ENCODE peak calls at places on chromosome 14, in eight cellular contexts. Q, N, A, S, Y, U, H and M are unnamed samples.

GRCh38 chr14:69107407-69108003 is 45.4 kb downstream of the DCAF5 start:
- DNase-seq in Q (peak; percentile 25), N (no peak), A (peak; percentile 19), S (peak; percentile 36), Y (peak; percentile 28), U (peak; percentile 20), H (no peak), M (no peak)

GRCh38 chr14:87233806-87234384 is 759.1 kb downstream of the GALC start:
- DNase-seq in Q (no peak), N (no peak), A (no peak), S (no peak), Y (no peak), U (no peak), H (no peak), M (no peak)

GRCh38 chr14:64688028-64688427 is 16.2 kb upstream of the PLEKHG3 start:
- DNase-seq in Q (no peak), N (no peak), A (no peak), S (no peak), Y (no peak), U (no peak), H (no peak), M (no peak)

GRCh38 chr14:98754343-98755025 is 517.5 kb downstream of the BCL11B start:
- DNase-seq in Q (no peak), N (no peak), A (no peak), S (no peak), Y (no peak), U (no peak), H (no peak), M (no peak)

GRCh38 chr14:39456702-39457250 is 24.5 kb upstream of the FBXO33 start:
- DNase-seq in Q (no peak), N (no peak), A (no peak), S (no peak), Y (no peak), U (no peak), H (no peak), M (no peak)

GRCh38 chr14:99537399-99537798 is 56.2 kb downstream of the CCNK start:
- DNase-seq in Q (no peak), N (no peak), A (no peak), S (no peak), Y (peak; percentile 89), U (peak; percentile 72), H (no peak), M (no peak)

GRCh38 chr14:89000007-89000942 is 175.8 kb downstream of the TTC8 start:
- DNase-seq in Q (no peak), N (no peak), A (no peak), S (no peak), Y (peak; percentile 14), U (no peak), H (peak; percentile 14), M (no peak)

GRCh38 chr14:104594310-104595046 is 10.1 kb downstream of the TMEM179 start:
- DNase-seq in Q (no peak), N (no peak), A (peak; percentile 1), S (no peak), Y (peak; percentile 54), U (no peak), H (no peak), M (peak; percentile 39)

GRCh38 chr14:21852061-21852664 is 178.5 kb upstream of the OR4E1 start:
- DNase-seq in Q (peak; percentile 17), N (peak; percentile 41), A (peak; percentile 69), S (peak; percentile 70), Y (peak; percentile 22), U (no peak), H (peak; percentile 52), M (no peak)

GRCh38 chr14:34324363-34324795 is 137.7 kb downstream of the SPTSSA start:
- DNase-seq in Q (peak; percentile 39), N (no peak), A (peak; percentile 48), S (peak; percentile 55), Y (peak; percentile 54), U (no peak), H (no peak), M (no peak)

GRCh38 chr14:59904184-59904583 is 15.8 kb upstream of the LRRC9 start:
- DNase-seq in Q (no peak), N (no peak), A (no peak), S (no peak), Y (no peak), U (no peak), H (no peak), M (no peak)

GRCh38 chr14:61752626-61753025 is 9.6 kb upstream of the SNAPC1 start:
- DNase-seq in Q (peak; percentile 55), N (no peak), A (no peak), S (no peak), Y (no peak), U (no peak), H (no peak), M (no peak)

GRCh38 chr14:78798757-78799156 is 628.6 kb downstream of the NRXN3 start:
- DNase-seq in Q (no peak), N (no peak), A (no peak), S (no peak), Y (no peak), U (no peak), H (no peak), M (no peak)

GRCh38 chr14:100400115-100400514 is 77.0 kb downstream of the SLC25A47 start:
- DNase-seq in Q (no peak), N (no peak), A (no peak), S (no peak), Y (no peak), U (no peak), H (no peak), M (peak; percentile 9)

GRCh38 chr14:58792421-58792820 is 154.7 kb downstream of the DACT1 start:
- DNase-seq in Q (no peak), N (no peak), A (no peak), S (no peak), Y (no peak), U (no peak), H (no peak), M (no peak)

GRCh38 chr14:77124345-77125274 is 17.0 kb downstream of the ZDHHC22 start:
- DNase-seq in Q (peak; percentile 84), N (peak; percentile 67), A (peak; percentile 65), S (peak; percentile 76), Y (peak; percentile 90), U (no peak), H (peak; percentile 40), M (peak; percentile 82)

GRCh38 chr14:92511472-92512247 is 1.9 kb upstream of the RIN3 start:
- DNase-seq in Q (no peak), N (no peak), A (no peak), S (no peak), Y (no peak), U (no peak), H (no peak), M (no peak)

GRCh38 chr14:96215845-96216244 is 11.2 kb downstream of the BDKRB2 start:
- DNase-seq in Q (no peak), N (no peak), A (no peak), S (no peak), Y (no peak), U (no peak), H (no peak), M (no peak)

GRCh38 chr14:55297611-55298323 is 26.5 kb downstream of the FBXO34 start:
- DNase-seq in Q (peak; percentile 65), N (no peak), A (no peak), S (no peak), Y (no peak), U (no peak), H (no peak), M (no peak)

GRCh38 chr14:21498540-21499526 is 12.3 kb downstream of the METTL3 start:
- DNase-seq in Q (peak; percentile 32), N (no peak), A (peak; percentile 16), S (peak; percentile 38), Y (peak; percentile 56), U (no peak), H (no peak), M (no peak)

GRCh38 chr14:67510836-67511235 is 22.3 kb upstream of the PLEKHH1 start:
- DNase-seq in Q (no peak), N (no peak), A (no peak), S (no peak), Y (no peak), U (no peak), H (no peak), M (no peak)

GRCh38 chr14:34682787-34683321 is 31.5 kb downstream of the CFL2 start:
- DNase-seq in Q (peak; percentile 52), N (no peak), A (no peak), S (no peak), Y (no peak), U (no peak), H (no peak), M (no peak)

GRCh38 chr14:58491593-58491992 is 64.1 kb downstream of the KIAA0586 start:
- DNase-seq in Q (no peak), N (no peak), A (no peak), S (no peak), Y (no peak), U (no peak), H (no peak), M (no peak)

GRCh38 chr14:95387826-95388445 is 68.2 kb upstream of the CLMN start:
- DNase-seq in Q (no peak), N (no peak), A (no peak), S (no peak), Y (no peak), U (no peak), H (no peak), M (no peak)

GRCh38 chr14:31933716-31934115 is 143.4 kb upstream of the ARHGAP5 start:
- DNase-seq in Q (no peak), N (no peak), A (no peak), S (no peak), Y (peak; percentile 30), U (no peak), H (no peak), M (no peak)

GRCh38 chr14:103186894-103187586 is 63.8 kb downstream of the TNFAIP2 start:
- DNase-seq in Q (no peak), N (no peak), A (no peak), S (no peak), Y (peak; percentile 81), U (no peak), H (no peak), M (no peak)

GRCh38 chr14:103143535-103143934 is 20.3 kb downstream of the TNFAIP2 start:
- DNase-seq in Q (no peak), N (no peak), A (no peak), S (no peak), Y (no peak), U (no peak), H (no peak), M (no peak)

GRCh38 chr14:72598328-72598727 is 295.6 kb downstream of the DPF3 start:
- DNase-seq in Q (peak; percentile 41), N (no peak), A (no peak), S (no peak), Y (no peak), U (no peak), H (no peak), M (no peak)

GRCh38 chr14:65211341-65211987 is 109.1 kb upstream of the MAX start:
- DNase-seq in Q (no peak), N (no peak), A (no peak), S (no peak), Y (no peak), U (no peak), H (no peak), M (no peak)

GRCh38 chr14:58398495-58398894 is 2.8 kb downstream of the TOMM20L start:
- DNase-seq in Q (no peak), N (no peak), A (no peak), S (no peak), Y (no peak), U (no peak), H (no peak), M (no peak)

GRCh38 chr14:72682188-72682587 is 211.7 kb downstream of the DPF3 start:
- DNase-seq in Q (no peak), N (no peak), A (no peak), S (no peak), Y (no peak), U (no peak), H (no peak), M (no peak)

GRCh38 chr14:61404637-61405036 is 83.3 kb downstream of the PRKCH start:
- DNase-seq in Q (no peak), N (no peak), A (no peak), S (no peak), Y (no peak), U (no peak), H (no peak), M (no peak)

GRCh38 chr14:104803916-104804371 is 3.0 kb downstream of the ZBTB42 start:
- DNase-seq in Q (no peak), N (no peak), A (no peak), S (no peak), Y (no peak), U (no peak), H (no peak), M (no peak)

GRCh38 chr14:30417121-30417520 is 141.8 kb upstream of the G2E3 start:
- DNase-seq in Q (no peak), N (no peak), A (no peak), S (no peak), Y (no peak), U (no peak), H (no peak), M (no peak)